ENCODE peak calls at places on chromosomes 16 and 17, in five cellular contexts. U is breast epithelium, J is GM23338, M is AG04450, W is prostate gland. K is an unnamed sample.

GRCh38 chr17:64024781-64025731 is 4.6 kb upstream of the ICAM2 start:
- DNase-seq in U (no peak), J (no peak), M (no peak), W (no peak), K (no peak)

GRCh38 chr16:81668243-81669097 is 110.6 kb upstream of the PLCG2 start:
- DNase-seq in U (no peak), J (no peak), M (no peak), W (no peak), K (no peak)

GRCh38 chr17:44204453-44204882 is 4.8 kb upstream of the ATXN7L3 start:
- DNase-seq in U (no peak), J (no peak), M (no peak), W (no peak), K (no peak)

GRCh38 chr17:80071116-80071980 is 30.0 kb upstream of the GAA start:
- DNase-seq in U (no peak), J (no peak), M (no peak), W (peak), K (no peak)

GRCh38 chr17:69637399-69638165 is 223.1 kb downstream of the MAP2K6 start:
- DNase-seq in U (no peak), J (no peak), M (peak), W (no peak), K (no peak)

GRCh38 chr17:40600486-40601046 is 35.3 kb upstream of the CCR7 start:
- DNase-seq in U (no peak), J (no peak), M (no peak), W (no peak), K (no peak)

GRCh38 chr16:28309811-28310311 is 17.5 kb downstream of the SBK1 start:
- DNase-seq in U (no peak), J (no peak), M (no peak), W (no peak), K (no peak)

GRCh38 chr17:6304894-6305612 is 129.9 kb downstream of the AIPL1 start:
- DNase-seq in U (no peak), J (no peak), M (no peak), W (no peak), K (no peak)

GRCh38 chr17:80113033-80113484 is 11.7 kb downstream of the GAA start:
- DNase-seq in U (no peak), J (peak), M (no peak), W (no peak), K (no peak)

GRCh38 chr16:29674188-29674587 is 4.8 kb upstream of the QPRT start:
- DNase-seq in U (no peak), J (no peak), M (no peak), W (peak), K (no peak)

GRCh38 chr16:70746040-70746707 is 54.8 kb downstream of the VAC14 start:
- DNase-seq in U (peak), J (no peak), M (no peak), W (peak), K (no peak)

GRCh38 chr16:82629441-82630027 is 2.8 kb downstream of the CDH13 start:
- DNase-seq in U (no peak), J (peak), M (no peak), W (peak), K (no peak)

GRCh38 chr17:73316919-73317505 is 5.2 kb upstream of the CDC42EP4 start:
- DNase-seq in U (no peak), J (no peak), M (no peak), W (no peak), K (no peak)

GRCh38 chr16:88381820-88382451 is 823 bp upstream of the ZNF469 start:
- DNase-seq in U (no peak), J (peak), M (no peak), W (no peak), K (no peak)

GRCh38 chr17:77391668-77392375 is 251.1 kb downstream of the SEC14L1 start:
- DNase-seq in U (no peak), J (peak), M (peak), W (no peak), K (no peak)

GRCh38 chr17:32742686-32743538 is 134.0 kb downstream of the MYO1D start:
- DNase-seq in U (no peak), J (no peak), M (no peak), W (no peak), K (no peak)

GRCh38 chr16:85624646-85625045 is 11.5 kb downstream of the GSE1 start:
- DNase-seq in U (no peak), J (no peak), M (no peak), W (no peak), K (no peak)

GRCh38 chr16:58556678-58557077 is 41.4 kb downstream of the SETD6 start:
- DNase-seq in U (no peak), J (no peak), M (no peak), W (no peak), K (no peak)

GRCh38 chr16:86353185-86353584 is 157.1 kb upstream of the FOXF1 start:
- DNase-seq in U (no peak), J (no peak), M (peak), W (no peak), K (no peak)

GRCh38 chr17:45050680-45051059 is 762 bp downstream of the DCAKD start:
- DNase-seq in U (no peak), J (peak), M (no peak), W (no peak), K (no peak)

GRCh38 chr16:31409433-31409832 is 16.3 kb downstream of the ITGAD start:
- DNase-seq in U (no peak), J (no peak), M (no peak), W (no peak), K (no peak)

GRCh38 chr17:29018788-29019474 is 13.1 kb upstream of the SEZ6 start:
- DNase-seq in U (no peak), J (no peak), M (no peak), W (no peak), K (no peak)

GRCh38 chr17:4840893-4841242 is 7.7 kb downstream of the MINK1 start:
- DNase-seq in U (no peak), J (no peak), M (no peak), W (no peak), K (no peak)

GRCh38 chr16:53282975-53283946 is 151.0 kb upstream of the RBL2 start:
- DNase-seq in U (no peak), J (peak), M (peak), W (no peak), K (no peak)

GRCh38 chr17:60094754-60095153 is 16.0 kb upstream of the HEATR6 start:
- DNase-seq in U (no peak), J (no peak), M (no peak), W (peak), K (no peak)

GRCh38 chr17:17041018-17041521 is 1.2 kb upstream of the MPRIP start:
- DNase-seq in U (peak), J (no peak), M (no peak), W (no peak), K (no peak)

GRCh38 chr17:50117202-50118040 is 12.5 kb downstream of the SAMD14 start:
- DNase-seq in U (peak), J (peak), M (no peak), W (peak), K (no peak)

GRCh38 chr16:89164436-89164835 is 7.1 kb upstream of the CDH15 start:
- DNase-seq in U (no peak), J (no peak), M (no peak), W (no peak), K (no peak)

GRCh38 chr16:848510-849253 is 48.1 kb upstream of the GNG13 start:
- DNase-seq in U (no peak), J (no peak), M (no peak), W (no peak), K (no peak)

DNA sequence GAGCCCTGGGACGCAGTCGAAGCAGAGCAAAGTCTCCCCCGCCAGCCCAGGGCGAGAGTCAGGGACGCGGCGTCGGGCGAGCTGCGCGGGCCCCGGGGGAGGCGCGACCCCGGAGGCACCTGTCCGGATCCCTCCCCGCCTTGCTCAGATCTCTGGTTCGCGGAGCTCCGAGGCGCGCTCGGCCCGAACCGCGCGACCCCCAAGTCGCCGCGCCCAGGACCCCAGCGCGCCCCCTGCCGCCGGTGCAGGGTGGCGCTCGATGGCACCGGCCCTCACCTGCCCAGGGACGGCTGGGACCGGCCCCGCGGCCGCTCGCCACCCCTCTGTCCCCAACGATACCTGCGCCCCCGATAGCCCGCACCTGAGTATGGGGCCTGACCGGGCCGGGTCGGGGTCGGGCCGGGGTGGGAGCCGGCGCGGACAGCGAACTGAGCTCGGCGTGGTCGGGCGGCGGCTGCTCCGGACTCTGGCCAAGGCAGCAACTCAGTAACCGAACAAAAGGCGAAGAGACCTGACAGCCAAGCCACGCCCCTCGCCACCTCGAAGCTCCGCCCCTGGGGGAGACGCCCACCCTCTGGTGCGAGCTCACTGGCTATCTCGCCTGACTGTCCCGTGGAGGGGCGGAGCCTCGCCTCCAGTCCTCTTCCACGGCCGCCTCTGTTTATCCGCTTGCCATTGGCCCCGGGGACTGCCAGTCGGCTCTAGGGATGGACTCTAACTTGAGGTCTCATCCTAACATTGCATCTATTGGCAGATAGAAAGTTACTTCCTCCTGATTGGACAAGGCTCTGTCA is at the start of gene JUP:
- DNase-seq in U (peak), J (peak), M (peak), W (peak), K (peak)
- H3K27ac ChIP-seq in U (peak), J (peak), M (no peak), W (peak), K (peak)

DNA sequence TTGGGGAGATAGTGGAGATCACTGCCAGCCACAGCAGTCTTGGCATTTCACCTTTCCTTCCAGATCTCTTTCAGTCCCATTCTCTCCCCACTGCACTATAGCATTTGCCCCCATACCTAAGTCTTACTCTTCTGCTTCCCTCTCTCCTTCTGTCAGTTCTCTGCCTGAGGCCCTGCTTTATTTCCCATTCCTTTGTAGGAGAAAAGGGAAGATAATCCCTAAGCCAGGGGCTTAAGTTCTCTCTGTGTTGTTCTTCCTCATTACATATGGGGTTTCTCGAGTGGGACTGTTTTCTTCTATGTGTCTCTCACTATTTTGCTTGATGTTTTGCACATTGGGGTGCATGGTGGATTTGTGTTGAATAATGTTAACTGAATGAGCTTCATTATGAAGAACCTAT is 6.4 kb downstream of the KDM6B start:
- DNase-seq in U (no peak), J (no peak), M (no peak), W (no peak), K (no peak)
- H3K27ac ChIP-seq in U (peak), J (no peak), M (no peak), W (peak), K (peak)

GRCh38 chr17:78591263-78591671 is 14.1 kb upstream of the DNAH17 start:
- DNase-seq in U (no peak), J (no peak), M (no peak), W (no peak), K (no peak)
- H3K27ac ChIP-seq in U (no peak), J (no peak), M (no peak), W (no peak), K (no peak)

GRCh38 chr16:10988164-10988803 is 43.9 kb downstream of the CLEC16A start:
- DNase-seq in U (no peak), J (peak), M (no peak), W (no peak), K (no peak)

GRCh38 chr16:10990378-10990777 is 46.0 kb downstream of the CLEC16A start:
- DNase-seq in U (no peak), J (no peak), M (no peak), W (no peak), K (no peak)

GRCh38 chr16:10989494-10989893 is 45.1 kb downstream of the CLEC16A start:
- DNase-seq in U (no peak), J (no peak), M (no peak), W (no peak), K (no peak)

GRCh38 chr16:10988879-10989278 is 44.5 kb downstream of the CLEC16A start:
- DNase-seq in U (no peak), J (no peak), M (no peak), W (no peak), K (no peak)

DNA sequence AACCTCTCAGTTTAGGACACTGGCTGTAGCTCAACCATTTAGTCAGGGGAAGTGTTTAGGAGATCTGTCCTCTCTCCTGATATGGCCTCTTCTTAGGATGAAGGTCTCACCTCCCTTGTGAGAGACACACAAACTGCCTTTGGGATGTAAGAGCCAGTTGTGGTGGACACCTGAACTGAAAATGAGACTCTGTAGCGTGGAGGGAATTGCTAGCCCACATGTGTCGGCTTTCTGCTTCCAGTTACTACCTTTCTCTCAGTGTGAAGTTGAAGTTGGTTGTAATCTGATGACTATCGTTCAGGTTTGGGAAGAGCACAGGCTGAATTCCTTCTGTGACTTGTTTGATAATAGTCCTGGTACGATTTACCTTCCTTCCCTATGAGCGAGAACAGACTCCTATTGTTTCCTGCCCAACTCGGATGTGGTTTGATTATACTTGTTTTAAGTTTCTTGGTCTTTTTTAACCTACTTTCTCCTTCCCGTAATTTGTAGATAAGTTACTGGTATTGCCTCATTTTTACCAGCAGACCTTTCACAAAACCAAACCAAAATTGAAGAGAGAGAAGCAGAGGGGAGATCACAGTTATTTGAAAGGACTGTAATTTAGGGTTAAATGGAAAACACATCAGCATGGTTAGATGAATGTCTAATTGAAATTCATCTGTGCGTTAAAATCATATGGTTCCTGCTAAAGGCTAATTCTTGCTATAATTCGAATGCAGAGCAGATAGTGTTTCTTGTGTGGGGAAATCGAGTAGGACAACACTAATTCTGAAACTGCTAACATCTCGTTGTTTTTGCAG is 43.2 kb downstream of the CLEC16A start:
- DNase-seq in U (no peak), J (no peak), M (no peak), W (no peak), K (no peak)
- H3K27ac ChIP-seq in U (peak), J (no peak), M (no peak), W (no peak), K (no peak)

GRCh38 chr16:2671741-2672140 is 10.6 kb upstream of the KCTD5 start:
- DNase-seq in U (no peak), J (no peak), M (no peak), W (no peak), K (no peak)
- H3K27ac ChIP-seq in U (no peak), J (no peak), M (no peak), W (peak), K (no peak)

DNA sequence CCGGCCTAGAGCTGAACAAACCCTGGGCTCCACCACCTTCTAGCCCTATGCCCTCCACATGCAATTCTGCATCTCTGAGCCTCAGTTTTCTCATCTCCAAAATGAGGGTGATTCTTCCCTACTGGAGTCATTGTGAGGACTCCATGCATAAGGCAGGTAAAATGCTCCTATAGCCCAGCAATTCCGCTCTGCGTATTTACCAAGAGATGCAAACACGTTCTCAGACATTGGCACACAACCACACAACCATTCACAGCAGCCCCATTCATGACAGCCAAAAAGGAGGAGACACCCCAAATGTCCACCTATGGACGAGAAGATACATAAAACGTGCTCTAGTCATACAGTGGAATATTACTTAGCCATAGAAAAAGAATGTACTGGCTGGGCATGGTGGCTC is 3.9 kb upstream of the CASKIN1 start:
- DNase-seq in U (no peak), J (no peak), M (no peak), W (no peak), K (no peak)
- H3K27ac ChIP-seq in U (no peak), J (no peak), M (no peak), W (no peak), K (no peak)

K was measured in epithelial cell of prostate.